ENCODE peak calls at places on chromosome 6, in six cellular contexts. O is foreskin fibroblast; K is CD8-positive, alpha-beta T cell; N is dorsolateral prefrontal cortex; U is transverse colon; J is fibroblast of mammary gland. B is an unnamed sample.

GRCh38 chr6:26195924-26196845 is 109.0 kb downstream of the HFE start:
- DNase-seq in O (peak), K (no peak), N (no peak), U (peak), J (no peak), B (no peak)

GRCh38 chr6:144346719-144347446 is 61.7 kb downstream of the UTRN start:
- DNase-seq in O (peak), K (no peak), N (no peak), U (no peak), J (peak), B (peak)

GRCh38 chr6:12851123-12851695 is 134.6 kb downstream of the PHACTR1 start:
- DNase-seq in O (peak), K (no peak), N (no peak), U (no peak), J (peak), B (peak)

GRCh38 chr6:23533311-23533710 is 592.7 kb upstream of the NRSN1 start:
- DNase-seq in O (no peak), K (no peak), N (no peak), U (no peak), J (no peak), B (no peak)

GRCh38 chr6:40197371-40197770 is 263.1 kb upstream of the MOCS1 start:
- DNase-seq in O (no peak), K (no peak), N (no peak), U (no peak), J (no peak), B (no peak)

GRCh38 chr6:5004373-5005037 is 668 bp upstream of the RPP40 start:
- DNase-seq in O (peak), K (no peak), N (no peak), U (no peak), J (no peak), B (no peak)

GRCh38 chr6:135851442-135852271 is at the start of gene PDE7B:
- DNase-seq in O (peak), K (peak), N (peak), U (peak), J (peak), B (peak)

GRCh38 chr6:130965657-130966056 is 97.4 kb downstream of the EPB41L2 start:
- DNase-seq in O (peak), K (no peak), N (no peak), U (no peak), J (peak), B (peak)

GRCh38 chr6:80548496-80548895 is 442.0 kb downstream of the BCKDHB start:
- DNase-seq in O (peak), K (no peak), N (no peak), U (no peak), J (peak), B (peak)

GRCh38 chr6:114364295-114364694 is 21.5 kb upstream of the HS3ST5 start:
- DNase-seq in O (peak), K (no peak), N (no peak), U (no peak), J (peak), B (no peak)

GRCh38 chr6:139605350-139605749 is 230.9 kb upstream of the CITED2 start:
- DNase-seq in O (peak), K (no peak), N (no peak), U (no peak), J (peak), B (peak)

GRCh38 chr6:16698988-16699868 is 62.0 kb downstream of the ATXN1 start:
- DNase-seq in O (peak), K (no peak), N (no peak), U (no peak), J (peak), B (peak)

GRCh38 chr6:39426057-39426592 is 103.6 kb upstream of the KCNK16 start:
- DNase-seq in O (peak), K (no peak), N (no peak), U (no peak), J (peak), B (peak)

GRCh38 chr6:160996316-160996715 is 4.7 kb downstream of the MAP3K4 start:
- DNase-seq in O (no peak), K (no peak), N (no peak), U (no peak), J (no peak), B (no peak)

GRCh38 chr6:45538636-45539035 is 160.9 kb upstream of the SUPT3H start:
- DNase-seq in O (peak), K (no peak), N (no peak), U (no peak), J (peak), B (peak)

GRCh38 chr6:138572200-138572875 is 73.0 kb upstream of the NHSL1 start:
- DNase-seq in O (peak), K (no peak), N (no peak), U (peak), J (peak), B (peak)

GRCh38 chr6:82521369-82521768 is 157.8 kb downstream of the TPBG start:
- DNase-seq in O (peak), K (no peak), N (no peak), U (no peak), J (peak), B (no peak)

GRCh38 chr6:33192105-33192646 is at the start of gene COL11A2:
- DNase-seq in O (no peak), K (no peak), N (no peak), U (no peak), J (no peak), B (no peak)

GRCh38 chr6:125102901-125103300 is 50.7 kb upstream of the TPD52L1 start:
- DNase-seq in O (peak), K (no peak), N (no peak), U (no peak), J (peak), B (peak)

GRCh38 chr6:37663016-37663810 is 34.5 kb downstream of the MDGA1 start:
- DNase-seq in O (peak), K (no peak), N (peak), U (no peak), J (peak), B (peak)

GRCh38 chr6:73309784-73310502 is 44.1 kb downstream of the DPPA5 start:
- DNase-seq in O (peak), K (no peak), N (peak), U (peak), J (peak), B (peak)

GRCh38 chr6:160048471-160048870 is 73.1 kb upstream of the SLC22A1 start:
- DNase-seq in O (peak), K (no peak), N (no peak), U (no peak), J (peak), B (no peak)

GRCh38 chr6:34182751-34183531 is 37.1 kb upstream of the GRM4 start:
- DNase-seq in O (no peak), K (peak), N (no peak), U (peak), J (peak), B (peak)

GRCh38 chr6:145669627-145670034 is 65.7 kb downstream of the EPM2A start:
- DNase-seq in O (peak), K (no peak), N (no peak), U (no peak), J (peak), B (peak)

GRCh38 chr6:170405311-170405975 is 98.9 kb downstream of the FAM120B start:
- DNase-seq in O (peak), K (no peak), N (no peak), U (no peak), J (peak), B (peak)

GRCh38 chr6:17457405-17457804 is 64.0 kb downstream of the CAP2 start:
- DNase-seq in O (no peak), K (no peak), N (no peak), U (no peak), J (no peak), B (no peak)

GRCh38 chr6:3625980-3626533 is 125.5 kb downstream of the PXDC1 start:
- DNase-seq in O (no peak), K (no peak), N (no peak), U (no peak), J (no peak), B (no peak)

GRCh38 chr6:41712651-41713103 is 22.7 kb downstream of the TFEB start:
- DNase-seq in O (no peak), K (no peak), N (peak), U (no peak), J (no peak), B (peak)

GRCh38 chr6:17156112-17156921 is 54.5 kb downstream of the STMND1 start:
- DNase-seq in O (peak), K (peak), N (peak), U (peak), J (peak), B (peak)

GRCh38 chr6:98678481-98678880 is 155.9 kb upstream of the POU3F2 start:
- DNase-seq in O (no peak), K (no peak), N (no peak), U (no peak), J (no peak), B (no peak)

GRCh38 chr6:85479221-85479620 is 29.3 kb downstream of the NT5E start:
- DNase-seq in O (no peak), K (no peak), N (no peak), U (no peak), J (no peak), B (peak)

GRCh38 chr6:132907915-132908314 is 93.5 kb downstream of the RPS12 start:
- DNase-seq in O (peak), K (no peak), N (no peak), U (no peak), J (peak), B (peak)

GRCh38 chr6:166297606-166298005 is 10.6 kb downstream of the PRR18 start:
- DNase-seq in O (no peak), K (no peak), N (peak), U (no peak), J (no peak), B (no peak)

GRCh38 chr6:24683297-24684296 is 16.7 kb downstream of the ACOT13 start:
- DNase-seq in O (no peak), K (no peak), N (no peak), U (no peak), J (no peak), B (no peak)

GRCh38 chr6:45949256-45949655 is 66.4 kb downstream of the CLIC5 start:
- DNase-seq in O (no peak), K (no peak), N (no peak), U (peak), J (no peak), B (no peak)

GRCh38 chr6:3751019-3751729 is at the start of gene PXDC1:
- DNase-seq in O (peak), K (no peak), N (no peak), U (no peak), J (no peak), B (no peak)

DNA sequence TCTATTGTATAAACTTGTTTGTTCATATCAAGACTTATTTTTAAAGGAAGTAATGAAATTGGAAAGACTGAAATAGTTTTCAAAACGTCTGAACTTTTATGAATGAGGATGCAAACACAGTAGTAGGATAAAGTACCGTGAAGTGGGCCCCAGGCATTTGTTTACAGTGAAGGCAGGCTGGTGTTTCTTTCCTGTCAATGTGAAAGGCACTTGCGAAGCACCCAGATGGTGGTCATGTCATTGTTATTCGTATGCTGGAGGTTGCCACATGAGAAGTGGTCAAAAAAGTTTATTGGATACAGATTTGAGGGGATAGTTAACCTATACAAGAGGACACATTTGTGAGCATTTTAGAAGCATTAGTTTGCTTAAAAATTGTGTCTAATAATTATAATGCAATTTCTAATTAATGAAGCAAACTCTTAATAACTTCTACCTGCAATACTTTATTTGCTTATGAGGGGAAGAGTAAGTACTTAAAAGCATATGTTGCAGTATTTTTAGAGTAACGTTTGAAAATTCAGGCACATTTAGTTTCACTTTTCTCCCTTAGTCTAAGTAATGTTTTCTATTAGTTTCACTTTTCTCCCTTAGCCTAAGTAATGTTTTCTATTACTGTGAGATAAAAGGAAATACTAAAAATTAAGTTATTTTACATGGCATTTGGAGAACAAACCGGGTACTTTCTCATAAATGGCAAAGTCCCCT is 120.8 kb upstream of the CLDN20 start:
- DNase-seq in O (peak), K (no peak), N (no peak), U (no peak), J (peak), B (peak)
- H3K4me3 ChIP-seq in O (peak), K (peak), N (no peak), U (peak), J (no peak), B (peak)

GRCh38 chr6:108618623-108619152 is 58.0 kb downstream of the FOXO3 start:
- DNase-seq in O (no peak), K (no peak), N (no peak), U (no peak), J (no peak), B (no peak)

GRCh38 chr6:108619431-108620197 is 58.9 kb downstream of the FOXO3 start:
- DNase-seq in O (peak), K (no peak), N (no peak), U (no peak), J (peak), B (no peak)

GRCh38 chr6:108623995-108624394 is 63.3 kb downstream of the FOXO3 start:
- DNase-seq in O (no peak), K (no peak), N (no peak), U (no peak), J (no peak), B (no peak)

GRCh38 chr6:108622601-108623335 is 62.1 kb downstream of the FOXO3 start:
- DNase-seq in O (peak), K (no peak), N (peak), U (peak), J (peak), B (peak)

DNA sequence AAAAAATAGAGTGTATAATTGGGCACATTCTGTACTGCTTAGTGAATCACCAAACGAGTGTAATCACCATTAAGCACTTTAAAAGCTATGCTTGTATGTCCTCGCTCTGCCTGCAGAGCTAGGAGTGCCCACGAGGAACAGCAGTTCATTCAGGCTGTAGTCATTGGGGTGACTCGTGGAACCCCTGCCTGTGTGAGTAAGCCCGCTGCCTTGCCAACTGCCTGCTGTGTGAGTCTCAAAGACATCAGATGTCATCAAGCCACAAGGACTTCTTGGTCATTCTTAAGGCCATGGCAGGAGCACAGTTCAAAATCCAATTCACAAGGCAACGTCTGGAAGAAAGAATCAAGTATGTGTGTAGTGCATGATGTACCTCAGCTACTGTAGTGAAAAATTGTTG is 60.4 kb downstream of the FOXO3 start:
- DNase-seq in O (peak), K (no peak), N (no peak), U (peak), J (peak), B (peak)
- TF ChIP-seq CTCF in O (no peak), K (no peak), N (no peak), U (no peak), J (peak), B (peak)

DNA sequence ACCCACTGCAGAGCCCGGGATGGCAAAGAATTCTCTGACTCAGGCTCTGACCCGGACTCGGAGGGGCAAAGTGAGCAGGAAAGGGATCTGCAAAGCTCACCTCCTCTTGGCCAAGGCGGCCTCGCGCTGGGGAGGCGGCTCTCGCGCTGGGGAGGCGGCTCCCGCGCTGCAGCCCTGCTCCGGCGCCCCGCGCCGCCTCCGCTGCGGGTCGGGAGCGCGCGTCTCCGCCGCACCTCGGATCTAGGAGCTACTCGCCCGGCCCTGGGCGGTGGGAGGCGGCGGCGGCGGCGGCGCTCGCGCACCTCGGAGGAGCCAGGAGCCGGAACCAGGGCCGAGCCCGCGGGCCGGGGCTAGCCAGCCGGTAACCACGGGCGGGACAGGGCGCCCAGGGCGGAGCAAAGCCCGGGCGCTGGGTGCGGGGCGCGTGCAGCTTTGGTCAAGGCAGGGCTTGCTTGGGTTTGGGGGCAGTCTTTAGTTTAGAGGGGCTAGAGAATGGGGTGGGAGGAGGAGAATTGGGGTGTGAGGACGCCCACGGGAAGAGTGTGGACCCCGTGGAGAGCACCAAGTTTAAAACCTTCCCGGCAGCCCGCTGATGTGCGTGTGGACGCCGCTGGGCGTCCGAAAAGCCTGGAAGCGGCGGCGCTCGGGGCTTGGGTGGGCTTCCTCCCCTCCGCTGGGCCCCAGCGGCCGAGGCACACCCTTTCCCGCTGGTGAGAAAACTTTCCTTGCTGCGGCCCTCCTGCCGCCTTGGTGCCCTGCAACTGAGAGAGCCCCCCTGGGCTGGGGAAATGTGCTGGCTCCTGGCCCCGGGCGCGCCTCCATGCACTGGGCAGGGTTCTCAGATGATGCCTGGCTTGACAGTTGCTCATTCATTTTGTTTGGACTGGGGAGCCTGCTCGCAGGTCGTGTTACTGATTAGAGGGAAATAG is at the start of gene MRAP2:
- DNase-seq in O (peak), K (no peak), N (no peak), U (peak), J (peak), B (peak)
- H3K4me3 ChIP-seq in O (peak), K (no peak), N (peak), U (peak), J (peak), B (peak)

GRCh38 chr6:36539814-36540568 is 7.3 kb downstream of the STK38 start:
- DNase-seq in O (no peak), K (no peak), N (no peak), U (no peak), J (no peak), B (no peak)
- TF ChIP-seq CTCF in O (no peak), K (no peak), N (no peak), U (no peak), J (peak), B (peak)

GRCh38 chr6:56246941-56247653 is at the start of gene COL21A1:
- DNase-seq in O (peak), K (no peak), N (no peak), U (peak), J (peak), B (no peak)
- H3K4me3 ChIP-seq in O (peak), K (no peak), N (peak), U (peak), J (peak), B (peak)

DNA sequence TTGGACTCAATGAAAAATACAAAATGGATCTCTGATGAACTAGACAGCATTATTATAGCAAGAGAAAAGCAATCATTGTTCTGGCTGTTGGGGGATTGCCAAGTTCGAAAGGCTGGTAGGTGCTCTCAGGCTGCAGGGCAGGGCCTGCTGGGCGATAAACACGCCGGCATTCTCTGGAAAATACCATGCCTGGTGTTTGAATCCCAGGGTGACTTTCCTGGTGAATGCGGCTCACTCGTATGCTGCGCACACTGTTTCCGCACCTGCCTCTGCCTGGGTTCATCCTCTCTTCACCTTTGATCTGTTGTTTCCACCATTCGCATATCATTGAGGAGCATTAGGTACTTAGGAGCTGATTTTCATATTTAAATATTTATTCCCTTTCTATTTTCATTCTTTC is 37.4 kb downstream of the GCNT2 start:
- DNase-seq in O (no peak), K (no peak), N (peak), U (peak), J (no peak), B (no peak)
- TF ChIP-seq CTCF in O (no peak), K (no peak), N (no peak), U (no peak), J (no peak), B (no peak)

GRCh38 chr6:29739882-29740261 is 16.6 kb downstream of the HLA-F start:
- DNase-seq in O (peak), K (no peak), N (no peak), U (no peak), J (no peak), B (no peak)

GRCh38 chr6:29744131-29744530 is 20.9 kb downstream of the HLA-F start:
- DNase-seq in O (no peak), K (no peak), N (no peak), U (no peak), J (no peak), B (no peak)

GRCh38 chr6:29743568-29743967 is 20.3 kb downstream of the HLA-F start:
- DNase-seq in O (no peak), K (no peak), N (no peak), U (no peak), J (no peak), B (no peak)

GRCh38 chr6:29743025-29743424 is 19.8 kb downstream of the HLA-F start:
- DNase-seq in O (no peak), K (no peak), N (no peak), U (no peak), J (no peak), B (no peak)

DNA sequence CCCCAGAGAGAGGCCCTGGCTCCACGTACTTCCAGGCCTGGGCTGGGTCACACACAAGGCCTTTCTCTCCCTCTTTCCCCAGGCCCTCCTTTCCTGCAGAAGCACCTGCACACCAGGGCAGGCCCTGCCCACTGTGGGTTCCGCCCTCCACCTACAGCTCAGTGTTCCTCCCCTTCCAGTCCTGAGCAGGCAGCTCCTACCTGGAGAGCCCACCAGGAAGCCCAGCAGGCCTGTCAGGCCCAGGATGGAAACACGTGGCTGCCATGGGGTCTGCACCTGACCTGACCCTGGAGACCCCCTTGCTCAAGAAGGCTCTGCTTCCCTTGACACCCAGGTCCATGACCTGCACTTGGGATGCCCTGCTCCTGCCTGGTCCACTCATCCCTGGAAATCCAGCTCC is 19.0 kb downstream of the HLA-F start:
- DNase-seq in O (no peak), K (no peak), N (no peak), U (no peak), J (no peak), B (no peak)
- H3K4me3 ChIP-seq in O (no peak), K (no peak), N (no peak), U (no peak), J (no peak), B (no peak)

B was measured in AG10803.